ENCODE peak calls at places on chromosomes 16 and 17, in ten cellular contexts. S is K562, J is Panc1, H is breast epithelium, P is esophagus muscularis mucosa, W is prostate gland, A is endothelial cell of umbilical vein, M is vagina, C is GM23338, X is transverse colon. D is an unnamed sample. For H3K4me1, the result is how much of the 10 kb centered on the place peaks cover.

GRCh38 chr16:85557976-85558589 is 55.0 kb upstream of the GSE1 start:
- DNase-seq in S (peak), J (no peak), H (peak), P (no peak), W (peak), A (no peak), M (no peak), C (peak), X (peak), D (peak)

GRCh38 chr16:23571895-23572294 is 14.4 kb downstream of the UBFD1 start:
- DNase-seq in S (no peak), J (no peak), H (no peak), P (no peak), W (no peak), A (no peak), M (no peak), C (no peak), X (no peak), D (no peak)

GRCh38 chr16:57892447-57893096 is 78.4 kb downstream of the CNGB1 start:
- DNase-seq in S (no peak), J (no peak), H (no peak), P (no peak), W (no peak), A (no peak), M (no peak), C (no peak), X (peak), D (peak)

GRCh38 chr17:6779411-6779810 is 3.4 kb downstream of the FBXO39 start:
- DNase-seq in S (no peak), J (no peak), H (no peak), P (peak), W (no peak), A (no peak), M (no peak), C (no peak), X (no peak), D (no peak)

GRCh38 chr17:5516060-5516792 is 29.9 kb downstream of the MIS12 start:
- DNase-seq in S (no peak), J (peak), H (no peak), P (no peak), W (no peak), A (peak), M (no peak), C (no peak), X (no peak), D (no peak)

GRCh38 chr17:39740357-39741111 is 2.8 kb downstream of the GRB7 start:
- DNase-seq in S (peak), J (no peak), H (peak), P (no peak), W (peak), A (peak), M (no peak), C (peak), X (peak), D (no peak)

GRCh38 chr17:82821554-82821953 is 18.3 kb downstream of the ZNF750 start:
- DNase-seq in S (no peak), J (no peak), H (no peak), P (no peak), W (no peak), A (no peak), M (no peak), C (no peak), X (no peak), D (no peak)

GRCh38 chr16:75550211-75550662 is 5.8 kb downstream of the TMEM231 start:
- DNase-seq in S (no peak), J (no peak), H (peak), P (no peak), W (peak), A (peak), M (no peak), C (peak), X (peak), D (peak)

GRCh38 chr17:22273308-22273707 is 581.0 kb downstream of the KCNJ18 start:
- DNase-seq in S (no peak), J (no peak), H (no peak), P (no peak), W (no peak), A (no peak), M (peak), C (no peak), X (no peak), D (no peak)

GRCh38 chr17:49906511-49907136 is 58.8 kb upstream of the TAC4 start:
- DNase-seq in S (no peak), J (no peak), H (no peak), P (no peak), W (no peak), A (no peak), M (no peak), C (no peak), X (no peak), D (no peak)

GRCh38 chr16:74830646-74831045 is 56.0 kb upstream of the FA2H start:
- DNase-seq in S (no peak), J (no peak), H (no peak), P (no peak), W (no peak), A (no peak), M (no peak), C (no peak), X (no peak), D (no peak)

GRCh38 chr16:84739349-84740124 is 39.7 kb downstream of the USP10 start:
- DNase-seq in S (no peak), J (no peak), H (no peak), P (no peak), W (no peak), A (no peak), M (no peak), C (no peak), X (no peak), D (no peak)

GRCh38 chr17:58324409-58325288 is 3.9 kb downstream of the TSPOAP1 start:
- DNase-seq in S (no peak), J (no peak), H (no peak), P (no peak), W (peak), A (no peak), M (no peak), C (peak), X (peak), D (peak)

GRCh38 chr16:11078812-11079459 is 134.6 kb downstream of the CLEC16A start:
- DNase-seq in S (no peak), J (no peak), H (peak), P (no peak), W (peak), A (no peak), M (no peak), C (no peak), X (peak), D (no peak)
- TF ChIP-seq POLR2AphosphoS5 in S (no peak), J (no peak), H (no peak), P (peak), W (peak), A (no peak), M (peak), C (no peak), X (peak), D (peak)

GRCh38 chr17:59826741-59827453 is 65.8 kb downstream of the TUBD1 start:
- DNase-seq in S (no peak), J (no peak), H (no peak), P (no peak), W (no peak), A (no peak), M (no peak), C (no peak), X (no peak), D (no peak)
- H3K4me1 ChIP-seq in S (half or more), J (half or more), H (under half), P (half or more), W (under half), A (under half), M (half or more), C (under half), X (under half), D (half or more)

GRCh38 chr17:45791935-45792334 is 7.8 kb downstream of the CRHR1 start:
- DNase-seq in S (no peak), J (no peak), H (peak), P (no peak), W (peak), A (no peak), M (no peak), C (no peak), X (no peak), D (peak)
- H3K27ac ChIP-seq in S (no peak), J (no peak), H (no peak), P (no peak), W (no peak), A (no peak), M (no peak), C (no peak), X (no peak), D (no peak)

DNA sequence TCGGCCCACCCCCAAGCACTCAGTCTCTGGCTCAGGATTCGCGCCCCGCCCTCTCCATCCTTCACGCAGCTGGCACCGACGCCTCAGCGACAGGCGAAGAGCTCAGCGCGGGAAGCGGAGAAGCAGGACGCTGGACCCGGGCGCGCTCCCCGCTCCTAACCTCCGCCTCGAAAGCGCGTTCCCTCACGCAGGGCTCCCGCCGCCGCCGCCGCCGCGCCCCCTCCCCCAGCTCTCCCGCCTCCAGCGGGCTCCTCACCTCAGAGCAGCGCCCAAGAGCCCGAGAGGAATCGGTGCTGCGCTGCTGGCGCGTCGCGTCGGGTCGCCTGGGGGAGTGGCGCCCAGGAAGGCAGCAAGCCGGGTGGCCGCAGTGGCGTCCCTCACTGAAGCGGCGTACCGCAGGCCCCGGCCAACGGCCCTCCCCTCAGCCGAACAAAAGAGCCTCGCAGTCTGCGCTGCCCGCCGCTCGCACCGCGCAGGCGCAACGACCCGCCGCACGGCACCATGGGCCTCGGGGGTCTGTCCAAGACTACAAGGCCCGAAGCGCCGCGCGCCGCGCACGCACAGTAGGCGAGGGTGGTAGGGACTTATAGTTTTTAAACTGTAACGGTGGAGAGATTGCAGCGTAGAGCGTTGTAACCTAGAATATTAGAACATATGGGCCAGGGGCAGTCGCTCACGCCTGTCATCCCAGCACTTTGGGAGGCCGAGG is at the start of gene CBX1:
- DNase-seq in S (peak), J (peak), H (peak), P (peak), W (peak), A (peak), M (no peak), C (peak), X (peak), D (peak)
- TF ChIP-seq POLR2AphosphoS5 in S (no peak), J (peak), H (peak), P (peak), W (peak), A (peak), M (peak), C (peak), X (peak), D (peak)

GRCh38 chr17:59669411-59669810 is 37.8 kb downstream of the PTRH2 start:
- DNase-seq in S (no peak), J (no peak), H (no peak), P (no peak), W (no peak), A (no peak), M (no peak), C (no peak), X (no peak), D (no peak)
- H3K4me1 ChIP-seq in S (under half), J (under half), H (under half), P (under half), W (under half), A (half or more), M (under half), C (under half), X (under half), D (under half)

GRCh38 chr16:380837-381787 is 666 bp downstream of the PGAP6 start:
- DNase-seq in S (peak), J (no peak), H (no peak), P (no peak), W (no peak), A (no peak), M (no peak), C (peak), X (no peak), D (no peak)
- H3K27ac ChIP-seq in S (peak), J (peak), H (peak), P (peak), W (peak), A (no peak), M (peak), C (no peak), X (peak), D (peak)

DNA sequence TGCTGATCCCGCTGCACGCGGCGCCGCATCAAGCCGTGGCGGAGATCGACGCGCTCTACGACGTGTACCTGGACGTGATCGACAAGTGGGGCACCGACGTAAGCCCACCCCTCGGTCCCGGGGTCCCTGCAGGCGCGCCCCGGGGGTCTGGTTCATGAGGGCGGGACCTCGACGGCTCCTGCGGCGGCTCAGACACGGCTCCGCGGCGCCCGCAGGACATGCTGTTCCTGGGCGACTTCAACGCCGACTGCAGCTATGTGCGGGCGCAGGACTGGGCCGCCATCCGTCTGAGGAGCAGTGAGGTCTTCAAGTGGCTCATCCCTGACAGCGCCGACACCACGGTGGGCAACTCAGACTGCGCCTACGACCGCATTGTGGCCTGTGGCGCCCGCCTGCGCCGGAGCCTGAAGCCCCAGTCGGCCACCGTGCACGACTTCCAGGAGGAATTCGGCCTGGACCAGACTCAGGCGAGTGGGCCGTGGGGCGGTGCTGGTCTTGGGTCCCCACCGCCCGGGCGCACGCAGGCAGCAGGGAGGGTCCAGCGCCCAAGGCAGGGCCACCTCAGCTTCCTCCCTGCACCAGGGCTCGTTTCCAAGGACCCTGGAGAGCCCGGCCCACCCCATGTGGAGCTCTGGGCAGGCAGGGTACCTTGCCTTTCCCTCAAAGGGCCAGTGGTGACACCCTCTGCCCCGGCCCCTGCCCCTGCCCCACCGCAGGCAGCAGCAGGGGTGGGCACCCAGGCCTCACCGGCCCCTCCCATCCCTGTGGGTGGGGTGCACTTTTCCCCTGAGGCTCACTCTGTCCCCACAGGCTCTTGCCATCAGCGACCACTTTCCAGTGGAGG is 1.5 kb downstream of the DNASE1L2 start:
- DNase-seq in S (no peak), J (no peak), H (no peak), P (no peak), W (no peak), A (no peak), M (no peak), C (peak), X (no peak), D (no peak)
- TF ChIP-seq POLR2AphosphoS5 in S (no peak), J (no peak), H (no peak), P (no peak), W (no peak), A (no peak), M (no peak), C (no peak), X (no peak), D (no peak)

D was measured in stomach.